ENCODE peak calls at places on chromosomes 4 and X, in nine cellular contexts. One of them, this sample, is unnamed.
A peak's percentile ranks its signal among the peaks of the same experiment; 100 is the strongest.

GRCh38 chr4:16897991-16898827 is at the start of gene LDB2:
- DNase-seq in MM.1S: no peak
- DNase-seq in neural progenitor cell: peak; percentile 84
- DNase-seq in GM23338: peak; percentile 86
- DNase-seq in PC-3: no peak
- DNase-seq in OCI-LY7: no peak
- DNase-seq in HCT116: no peak
- DNase-seq in hepatocyte: peak; percentile 82
- DNase-seq in SK-N-SH: peak; percentile 46
- DNase-seq in this sample: peak; percentile 83

GRCh38 chr4:4402966-4403365 is 16.1 kb downstream of the NSG1 start:
- DNase-seq in MM.1S: no peak
- DNase-seq in neural progenitor cell: no peak
- DNase-seq in GM23338: no peak
- DNase-seq in PC-3: peak; percentile 44
- DNase-seq in OCI-LY7: no peak
- DNase-seq in HCT116: no peak
- DNase-seq in hepatocyte: no peak
- DNase-seq in SK-N-SH: no peak
- DNase-seq in this sample: peak; percentile 73

GRCh38 chr4:120557372-120557771 is 365.2 kb downstream of the PRDM5 start:
- DNase-seq in MM.1S: no peak
- DNase-seq in neural progenitor cell: no peak
- DNase-seq in GM23338: no peak
- DNase-seq in PC-3: no peak
- DNase-seq in OCI-LY7: no peak
- DNase-seq in HCT116: peak; percentile 18
- DNase-seq in hepatocyte: no peak
- DNase-seq in SK-N-SH: no peak
- DNase-seq in this sample: peak; percentile 52

GRCh38 chr4:54316139-54316538 is 87.0 kb downstream of the PDGFRA start:
- DNase-seq in MM.1S: no peak
- DNase-seq in neural progenitor cell: no peak
- DNase-seq in GM23338: no peak
- DNase-seq in PC-3: no peak
- DNase-seq in OCI-LY7: no peak
- DNase-seq in HCT116: no peak
- DNase-seq in hepatocyte: no peak
- DNase-seq in SK-N-SH: no peak
- DNase-seq in this sample: no peak

GRCh38 chrX:24341795-24342194 is 18.6 kb upstream of the SUPT20HL1 start:
- DNase-seq in MM.1S: no peak
- DNase-seq in neural progenitor cell: no peak
- DNase-seq in GM23338: no peak
- DNase-seq in PC-3: peak; percentile 21
- DNase-seq in OCI-LY7: no peak
- DNase-seq in HCT116: no peak
- DNase-seq in hepatocyte: no peak
- DNase-seq in SK-N-SH: no peak
- DNase-seq in this sample: peak; percentile 85

GRCh38 chr4:21470531-21470930 is 478.0 kb downstream of the KCNIP4 start:
- DNase-seq in MM.1S: no peak
- DNase-seq in neural progenitor cell: peak; percentile 20
- DNase-seq in GM23338: no peak
- DNase-seq in PC-3: peak; percentile 31
- DNase-seq in OCI-LY7: no peak
- DNase-seq in HCT116: no peak
- DNase-seq in hepatocyte: peak; percentile 26
- DNase-seq in SK-N-SH: peak; percentile 14
- DNase-seq in this sample: peak; percentile 69

GRCh38 chr4:111961806-111962205 is 183.4 kb upstream of the FAM241A start:
- DNase-seq in MM.1S: no peak
- DNase-seq in neural progenitor cell: no peak
- DNase-seq in GM23338: no peak
- DNase-seq in PC-3: no peak
- DNase-seq in OCI-LY7: no peak
- DNase-seq in HCT116: no peak
- DNase-seq in hepatocyte: no peak
- DNase-seq in SK-N-SH: no peak
- DNase-seq in this sample: peak; percentile 88

GRCh38 chr4:155738548-155738947 is 20.3 kb upstream of the GUCY1B1 start:
- DNase-seq in MM.1S: no peak
- DNase-seq in neural progenitor cell: no peak
- DNase-seq in GM23338: no peak
- DNase-seq in PC-3: peak; percentile 9
- DNase-seq in OCI-LY7: no peak
- DNase-seq in HCT116: no peak
- DNase-seq in hepatocyte: no peak
- DNase-seq in SK-N-SH: no peak
- DNase-seq in this sample: peak; percentile 71

GRCh38 chrX:155747520-155747919 is 133.6 kb upstream of the VAMP7 start:
- DNase-seq in MM.1S: no peak
- DNase-seq in neural progenitor cell: no peak
- DNase-seq in GM23338: no peak
- DNase-seq in PC-3: peak; percentile 54
- DNase-seq in OCI-LY7: no peak
- DNase-seq in HCT116: no peak
- DNase-seq in hepatocyte: no peak
- DNase-seq in SK-N-SH: no peak
- DNase-seq in this sample: peak; percentile 8

GRCh38 chr4:6338951-6339817 is 69.5 kb downstream of the WFS1 start:
- DNase-seq in MM.1S: no peak
- DNase-seq in neural progenitor cell: no peak
- DNase-seq in GM23338: no peak
- DNase-seq in PC-3: no peak
- DNase-seq in OCI-LY7: no peak
- DNase-seq in HCT116: no peak
- DNase-seq in hepatocyte: no peak
- DNase-seq in SK-N-SH: no peak
- DNase-seq in this sample: no peak

GRCh38 chr4:6340446-6341015 is 70.9 kb downstream of the WFS1 start:
- DNase-seq in MM.1S: no peak
- DNase-seq in neural progenitor cell: no peak
- DNase-seq in GM23338: no peak
- DNase-seq in PC-3: no peak
- DNase-seq in OCI-LY7: no peak
- DNase-seq in HCT116: no peak
- DNase-seq in hepatocyte: no peak
- DNase-seq in SK-N-SH: no peak
- DNase-seq in this sample: no peak

GRCh38 chr4:6341696-6342095 is 72.0 kb downstream of the WFS1 start:
- DNase-seq in MM.1S: no peak
- DNase-seq in neural progenitor cell: no peak
- DNase-seq in GM23338: no peak
- DNase-seq in PC-3: no peak
- DNase-seq in OCI-LY7: no peak
- DNase-seq in HCT116: no peak
- DNase-seq in hepatocyte: no peak
- DNase-seq in SK-N-SH: no peak
- DNase-seq in this sample: no peak

GRCh38 chr4:6338175-6338950 is 68.7 kb downstream of the WFS1 start:
- DNase-seq in MM.1S: peak; percentile 16
- DNase-seq in neural progenitor cell: no peak
- DNase-seq in GM23338: no peak
- DNase-seq in PC-3: no peak
- DNase-seq in OCI-LY7: peak; percentile 38
- DNase-seq in HCT116: no peak
- DNase-seq in hepatocyte: no peak
- DNase-seq in SK-N-SH: no peak
- DNase-seq in this sample: no peak

DNA sequence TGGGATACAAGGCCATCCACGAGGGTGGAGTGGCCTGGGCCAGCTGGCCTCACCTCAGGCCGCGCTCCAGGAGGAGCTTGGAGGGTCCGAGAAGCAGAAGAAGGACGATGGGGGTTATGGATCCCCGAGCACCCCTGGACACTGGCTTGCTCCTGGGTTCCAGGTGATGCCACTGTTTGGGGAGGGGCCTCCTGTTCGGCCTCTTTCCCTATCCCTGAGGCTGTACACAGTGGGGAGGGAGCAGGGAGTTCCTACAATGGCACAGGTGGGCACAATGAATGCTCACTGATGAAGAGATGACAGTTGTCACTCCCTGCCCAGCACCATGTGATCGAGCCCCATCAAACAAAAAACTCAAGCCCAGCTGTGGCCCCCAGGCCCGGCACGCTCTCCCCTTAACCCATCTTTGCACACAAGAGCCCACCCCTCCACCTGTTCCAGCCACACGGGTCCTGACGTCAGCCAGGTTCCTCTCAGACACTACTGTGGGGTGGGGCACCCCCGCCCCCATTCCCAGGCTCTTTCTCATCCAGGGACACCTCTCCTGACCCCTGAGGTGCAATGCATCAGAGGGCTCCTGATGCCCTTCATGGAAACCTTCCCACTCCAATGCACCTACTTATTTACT is 70.3 kb downstream of the WFS1 start:
- DNase-seq in MM.1S: no peak
- DNase-seq in neural progenitor cell: no peak
- DNase-seq in GM23338: no peak
- DNase-seq in PC-3: no peak
- DNase-seq in OCI-LY7: no peak
- DNase-seq in HCT116: no peak
- DNase-seq in hepatocyte: no peak
- DNase-seq in SK-N-SH: no peak
- DNase-seq in this sample: no peak
- H3K4me2 ChIP-seq in MM.1S: no peak overlapping the region
- H3K4me2 ChIP-seq in neural progenitor cell: no peak overlapping the region
- H3K4me2 ChIP-seq in GM23338: no peak overlapping the region
- H3K4me2 ChIP-seq in PC-3: no peak overlapping the region
- H3K4me2 ChIP-seq in OCI-LY7: no peak overlapping the region
- H3K4me2 ChIP-seq in HCT116: no peak overlapping the region
- H3K4me2 ChIP-seq in hepatocyte: no peak overlapping the region
- H3K4me2 ChIP-seq in SK-N-SH: no peak overlapping the region
- H3K4me2 ChIP-seq in this sample: no peak overlapping the region

DNA sequence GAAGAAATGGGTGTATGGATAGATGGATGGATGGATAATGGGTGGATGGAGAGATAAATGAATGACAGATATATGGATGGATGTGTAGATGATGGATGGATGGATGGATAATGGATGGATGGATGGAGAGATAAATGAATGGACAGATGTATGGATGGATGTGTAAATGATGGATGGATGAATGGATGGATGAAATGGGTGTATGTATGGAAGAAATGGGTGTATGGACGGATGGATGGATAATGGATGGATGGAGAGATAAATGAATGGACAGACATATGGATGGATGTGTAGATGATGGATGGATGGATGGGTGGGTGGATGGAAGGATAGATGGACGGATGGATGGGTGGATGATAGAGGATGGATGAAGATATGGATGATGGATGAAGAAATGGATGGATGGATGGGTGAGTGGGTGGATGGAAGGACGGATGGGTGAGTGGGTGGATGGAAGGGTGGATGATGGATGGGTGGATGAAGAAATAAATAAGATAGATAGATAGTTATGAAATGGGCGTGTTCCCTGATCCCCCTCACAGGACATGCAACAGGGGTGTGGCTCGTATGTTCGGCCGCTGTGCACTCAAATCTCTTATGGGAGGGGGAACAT is 91.1 kb upstream of the NKX1-1 start:
- DNase-seq in MM.1S: no peak
- DNase-seq in neural progenitor cell: no peak
- DNase-seq in GM23338: no peak
- DNase-seq in PC-3: no peak
- DNase-seq in OCI-LY7: no peak
- DNase-seq in HCT116: no peak
- DNase-seq in hepatocyte: no peak
- DNase-seq in SK-N-SH: no peak
- DNase-seq in this sample: no peak
- H3K4me1 ChIP-seq in MM.1S: no peaks in the 10 kb centered on the region
- H3K4me1 ChIP-seq in neural progenitor cell: peaks cover 6% of the 10 kb centered on the region
- H3K4me1 ChIP-seq in GM23338: no peaks in the 10 kb centered on the region
- H3K4me1 ChIP-seq in PC-3: no peaks in the 10 kb centered on the region
- H3K4me1 ChIP-seq in OCI-LY7: no peaks in the 10 kb centered on the region
- H3K4me1 ChIP-seq in HCT116: no peaks in the 10 kb centered on the region
- H3K4me1 ChIP-seq in hepatocyte: no peaks in the 10 kb centered on the region
- H3K4me1 ChIP-seq in SK-N-SH: no peaks in the 10 kb centered on the region
- H3K4me1 ChIP-seq in this sample: no peaks in the 10 kb centered on the region

DNA sequence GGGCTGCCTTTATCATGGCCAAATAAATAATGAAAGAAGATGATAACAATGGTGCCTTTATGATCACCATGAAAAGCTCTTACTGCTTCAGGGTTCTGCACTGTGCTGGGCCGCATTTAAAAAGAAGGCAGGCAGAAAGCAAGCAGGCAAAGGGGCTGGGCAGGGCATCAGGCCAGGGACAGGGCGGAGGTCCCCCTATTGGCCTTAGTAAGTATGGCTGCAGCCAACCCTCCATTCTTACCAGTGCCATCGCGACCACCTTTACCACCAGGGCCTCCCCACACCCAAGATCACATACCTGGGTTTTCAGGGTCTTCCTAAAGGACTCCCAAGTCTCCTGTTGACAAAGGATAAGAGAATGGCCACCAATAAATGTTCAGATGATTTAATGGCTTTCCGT is 38.9 kb downstream of the CNGA2 start:
- DNase-seq in MM.1S: no peak
- DNase-seq in neural progenitor cell: no peak
- DNase-seq in GM23338: peak; percentile 3
- DNase-seq in PC-3: no peak
- DNase-seq in OCI-LY7: no peak
- DNase-seq in HCT116: no peak
- DNase-seq in hepatocyte: no peak
- DNase-seq in SK-N-SH: no peak
- DNase-seq in this sample: no peak
- TF ChIP-seq EZH2phosphoT487 in MM.1S: no peak
- TF ChIP-seq EZH2phosphoT487 in neural progenitor cell: no peak
- TF ChIP-seq EZH2phosphoT487 in GM23338: no peak
- TF ChIP-seq EZH2phosphoT487 in PC-3: no peak
- TF ChIP-seq EZH2phosphoT487 in OCI-LY7: no peak
- TF ChIP-seq EZH2phosphoT487 in HCT116: no peak
- TF ChIP-seq EZH2phosphoT487 in hepatocyte: no peak
- TF ChIP-seq EZH2phosphoT487 in SK-N-SH: no peak
- TF ChIP-seq EZH2phosphoT487 in this sample: no peak

GRCh38 chr4:25536577-25537325 is 118.9 kb upstream of the SLC34A2 start:
- DNase-seq in MM.1S: no peak
- DNase-seq in neural progenitor cell: no peak
- DNase-seq in GM23338: no peak
- DNase-seq in PC-3: no peak
- DNase-seq in OCI-LY7: peak; percentile 67
- DNase-seq in HCT116: no peak
- DNase-seq in hepatocyte: no peak
- DNase-seq in SK-N-SH: no peak
- DNase-seq in this sample: no peak

GRCh38 chr4:25533237-25533636 is 122.4 kb upstream of the SLC34A2 start:
- DNase-seq in MM.1S: no peak
- DNase-seq in neural progenitor cell: no peak
- DNase-seq in GM23338: no peak
- DNase-seq in PC-3: no peak
- DNase-seq in OCI-LY7: no peak
- DNase-seq in HCT116: no peak
- DNase-seq in hepatocyte: no peak
- DNase-seq in SK-N-SH: no peak
- DNase-seq in this sample: no peak

GRCh38 chr4:25532579-25532978 is 123.1 kb upstream of the SLC34A2 start:
- DNase-seq in MM.1S: no peak
- DNase-seq in neural progenitor cell: no peak
- DNase-seq in GM23338: no peak
- DNase-seq in PC-3: peak; percentile 35
- DNase-seq in OCI-LY7: no peak
- DNase-seq in HCT116: no peak
- DNase-seq in hepatocyte: no peak
- DNase-seq in SK-N-SH: no peak
- DNase-seq in this sample: peak; percentile 3

GRCh38 chr4:25535701-25536473 is 119.8 kb upstream of the SLC34A2 start:
- DNase-seq in MM.1S: no peak
- DNase-seq in neural progenitor cell: no peak
- DNase-seq in GM23338: no peak
- DNase-seq in PC-3: no peak
- DNase-seq in OCI-LY7: peak; percentile 32
- DNase-seq in HCT116: no peak
- DNase-seq in hepatocyte: no peak
- DNase-seq in SK-N-SH: no peak
- DNase-seq in this sample: no peak

GRCh38 chr4:25535278-25535677 is 120.4 kb upstream of the SLC34A2 start:
- DNase-seq in MM.1S: no peak
- DNase-seq in neural progenitor cell: no peak
- DNase-seq in GM23338: no peak
- DNase-seq in PC-3: no peak
- DNase-seq in OCI-LY7: no peak
- DNase-seq in HCT116: no peak
- DNase-seq in hepatocyte: no peak
- DNase-seq in SK-N-SH: no peak
- DNase-seq in this sample: no peak
- H3K4me2 ChIP-seq in MM.1S: no peak overlapping the region
- H3K4me2 ChIP-seq in neural progenitor cell: no peak overlapping the region
- H3K4me2 ChIP-seq in GM23338: no peak overlapping the region
- H3K4me2 ChIP-seq in PC-3: no peak overlapping the region
- H3K4me2 ChIP-seq in OCI-LY7: peak overlapping the region; percentile 46
- H3K4me2 ChIP-seq in HCT116: no peak overlapping the region
- H3K4me2 ChIP-seq in hepatocyte: no peak overlapping the region
- H3K4me2 ChIP-seq in SK-N-SH: no peak overlapping the region
- H3K4me2 ChIP-seq in this sample: no peak overlapping the region

This sample was measured in GM23248.